ENCODE peak calls at places on chromosomes 16 and 17, in eight cellular contexts. M is Calu3, K is AG10803, I is omental fat pad, B is mesothelial cell of epicardium, Y is A549, E is GM10248, Z is osteocyte. O is an unnamed sample.

GRCh38 chr16:47492036-47492427 is 30.9 kb downstream of the PHKB start:
- DNase-seq in M (no peak), K (no peak), I (no peak), B (no peak), Y (no peak), E (no peak), Z (no peak), O (no peak)

GRCh38 chr17:21467739-21468490 is 91.8 kb downstream of the KCNJ12 start:
- DNase-seq in M (no peak), K (no peak), I (no peak), B (no peak), Y (no peak), E (no peak), Z (peak; percentile 68), O (no peak)

GRCh38 chr17:45818708-45819107 is 26.0 kb upstream of the SPPL2C start:
- DNase-seq in M (no peak), K (no peak), I (no peak), B (no peak), Y (no peak), E (no peak), Z (no peak), O (no peak)

GRCh38 chr17:47808036-47808829 is 13.4 kb downstream of the OSBPL7 start:
- DNase-seq in M (no peak), K (no peak), I (no peak), B (no peak), Y (no peak), E (no peak), Z (no peak), O (no peak)

GRCh38 chr17:29176500-29177351 is 3.5 kb downstream of the MYO18A start:
- DNase-seq in M (peak; percentile 67), K (no peak), I (no peak), B (peak; percentile 62), Y (peak; percentile 42), E (peak; percentile 77), Z (no peak), O (peak; percentile 43)

GRCh38 chr16:13014516-13014915 is 113.1 kb downstream of the SHISA9 start:
- DNase-seq in M (no peak), K (no peak), I (no peak), B (no peak), Y (no peak), E (no peak), Z (no peak), O (no peak)

GRCh38 chr16:79042886-79043285 is 557.7 kb downstream of the MAF start:
- DNase-seq in M (no peak), K (no peak), I (no peak), B (no peak), Y (no peak), E (no peak), Z (peak; percentile 11), O (no peak)

GRCh38 chr16:17334096-17334495 is 136.7 kb downstream of the XYLT1 start:
- DNase-seq in M (no peak), K (peak; percentile 85), I (no peak), B (no peak), Y (no peak), E (no peak), Z (no peak), O (no peak)

GRCh38 chr16:59733321-59733720 is 999.2 kb upstream of the GOT2 start:
- DNase-seq in M (no peak), K (no peak), I (no peak), B (no peak), Y (no peak), E (no peak), Z (no peak), O (no peak)

GRCh38 chr16:31535737-31536136 is 8.0 kb downstream of the AHSP start:
- DNase-seq in M (no peak), K (no peak), I (no peak), B (no peak), Y (no peak), E (no peak), Z (no peak), O (no peak)

GRCh38 chr16:706189-707061 is 824 bp upstream of the FBXL16 start:
- DNase-seq in M (no peak), K (no peak), I (no peak), B (no peak), Y (no peak), E (no peak), Z (no peak), O (no peak)

GRCh38 chr17:82242977-82243647 is 14.3 kb downstream of the SLC16A3 start:
- DNase-seq in M (no peak), K (peak; percentile 88), I (peak; percentile 66), B (no peak), Y (peak; percentile 53), E (no peak), Z (no peak), O (no peak)

GRCh38 chr17:66711936-66712335 is 123.0 kb upstream of the CACNG5 start:
- DNase-seq in M (peak; percentile 29), K (peak; percentile 7), I (no peak), B (no peak), Y (peak; percentile 82), E (no peak), Z (no peak), O (no peak)

GRCh38 chr16:626787-627457 is 3.9 kb upstream of the WFIKKN1 start:
- DNase-seq in M (no peak), K (peak; percentile 94), I (peak; percentile 68), B (no peak), Y (peak; percentile 92), E (no peak), Z (peak; percentile 94), O (no peak)

GRCh38 chr16:1310832-1311200 is 1.4 kb downstream of the UBE2I start:
- DNase-seq in M (no peak), K (no peak), I (no peak), B (no peak), Y (no peak), E (no peak), Z (no peak), O (no peak)

GRCh38 chr17:45144199-45145034 is 3.9 kb upstream of the HEXIM1 start:
- DNase-seq in M (no peak), K (peak; percentile 43), I (no peak), B (no peak), Y (no peak), E (no peak), Z (no peak), O (no peak)

GRCh38 chr16:84196727-84197486 is 6.0 kb downstream of the ADAD2 start:
- DNase-seq in M (no peak), K (no peak), I (no peak), B (peak; percentile 54), Y (no peak), E (no peak), Z (no peak), O (no peak)

GRCh38 chr17:64504769-64505319 is 1.2 kb downstream of the DDX5 start:
- DNase-seq in M (no peak), K (peak; percentile 56), I (no peak), B (peak; percentile 39), Y (peak; percentile 45), E (no peak), Z (no peak), O (no peak)

GRCh38 chr17:82449883-82450356 is 632 bp downstream of the CYBC1 start:
- DNase-seq in M (no peak), K (no peak), I (no peak), B (no peak), Y (no peak), E (no peak), Z (no peak), O (no peak)

GRCh38 chr17:4967539-4968165 is at the start of gene SPAG7:
- DNase-seq in M (peak; percentile 91), K (peak; percentile 98), I (peak; percentile 79), B (peak; percentile 98), Y (peak; percentile 99), E (peak; percentile 96), Z (peak; percentile 98), O (peak; percentile 94)

GRCh38 chr17:2138318-2138717 is 83.4 kb downstream of the HIC1 start:
- DNase-seq in M (no peak), K (peak; percentile 28), I (no peak), B (no peak), Y (no peak), E (peak; percentile 68), Z (no peak), O (no peak)

DNA sequence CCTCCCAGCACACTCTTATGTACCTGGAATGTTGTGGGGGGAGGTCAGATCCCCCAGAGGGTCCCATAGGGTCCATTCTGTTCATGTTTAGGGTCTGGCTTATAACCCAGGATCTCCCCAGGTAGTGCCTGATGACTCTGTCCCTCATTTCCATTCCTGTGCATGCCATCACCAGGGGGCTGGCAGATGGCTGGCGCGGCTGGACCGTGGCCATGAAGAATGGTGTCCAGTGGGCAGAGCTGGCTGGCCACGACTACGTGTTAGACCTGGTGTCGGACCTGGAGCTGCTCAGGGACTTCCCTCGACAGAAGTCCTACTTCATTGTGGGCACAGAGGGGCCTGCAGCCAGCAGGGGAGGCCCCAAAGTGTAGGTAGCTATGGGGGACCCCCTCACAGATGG is 35.0 kb upstream of the ALKBH5 start:
- DNase-seq in M (no peak), K (no peak), I (no peak), B (no peak), Y (no peak), E (no peak), Z (no peak), O (no peak)
- TF ChIP-seq CTCF in M (no peak), K (no peak), I (no peak), B (no peak), Y (no peak), E (no peak), Z (no peak), O (no peak)

GRCh38 chr17:73998246-73999220 is 204.9 kb upstream of the RPL38 start:
- DNase-seq in M (peak; percentile 81), K (no peak), I (no peak), B (peak; percentile 69), Y (peak; percentile 49), E (peak; percentile 77), Z (no peak), O (peak; percentile 54)
- TF ChIP-seq CTCF in M (peak; percentile 84), K (peak; percentile 58), I (no peak), B (peak; percentile 69), Y (peak; percentile 66), E (peak; percentile 76), Z (peak; percentile 45), O (peak; percentile 76)

GRCh38 chr16:88376835-88377726 is 5.7 kb upstream of the ZNF469 start:
- DNase-seq in M (no peak), K (peak; percentile 70), I (no peak), B (no peak), Y (peak; percentile 38), E (no peak), Z (no peak), O (no peak)
- TF ChIP-seq CTCF in M (no peak), K (peak; percentile 32), I (no peak), B (no peak), Y (no peak), E (no peak), Z (no peak), O (no peak)

GRCh38 chr17:7043544-7044268 is at the start of gene SLC16A11:
- DNase-seq in M (no peak), K (peak; percentile 25), I (no peak), B (peak; percentile 60), Y (no peak), E (peak; percentile 67), Z (no peak), O (no peak)

GRCh38 chr17:7048968-7049367 is 5.1 kb upstream of the SLC16A11 start:
- DNase-seq in M (no peak), K (no peak), I (no peak), B (no peak), Y (no peak), E (no peak), Z (no peak), O (no peak)

GRCh38 chr17:7045492-7046126 is 1.7 kb upstream of the SLC16A11 start:
- DNase-seq in M (peak; percentile 45), K (peak; percentile 81), I (no peak), B (no peak), Y (peak; percentile 91), E (peak; percentile 49), Z (no peak), O (peak; percentile 33)

GRCh38 chr17:7047566-7047965 is 3.7 kb upstream of the SLC16A11 start:
- DNase-seq in M (no peak), K (no peak), I (no peak), B (no peak), Y (no peak), E (no peak), Z (no peak), O (no peak)

GRCh38 chr17:7046127-7046724 is 2.3 kb upstream of the SLC16A11 start:
- DNase-seq in M (peak; percentile 90), K (no peak), I (no peak), B (peak; percentile 73), Y (no peak), E (no peak), Z (no peak), O (no peak)
- TF ChIP-seq CTCF in M (no peak), K (no peak), I (no peak), B (peak; percentile 17), Y (peak; percentile 34), E (no peak), Z (no peak), O (no peak)

O was measured in neural crest cell.